ENCODE peak calls at places on chromosome 17, in seven cellular contexts. F is ascending aorta, E is cardiac fibroblast, R is AG04450, O is Caco-2, Y is colonic mucosa, B is epithelial cell of esophagus. V is an unnamed sample.

GRCh38 chr17:70060415-70060814 is 14.6 kb upstream of the KCNJ16 start:
- DNase-seq in F (no peak), E (no peak), R (peak), O (no peak), Y (no peak), B (no peak), V (no peak)

GRCh38 chr17:77391668-77392375 is 251.1 kb downstream of the SEC14L1 start:
- DNase-seq in F (no peak), E (peak), R (peak), O (no peak), Y (peak), B (peak), V (no peak)

GRCh38 chr17:42365136-42365535 is 23.1 kb downstream of the STAT3 start:
- DNase-seq in F (no peak), E (peak), R (no peak), O (no peak), Y (no peak), B (no peak), V (no peak)

GRCh38 chr17:17659340-17659739 is 21.9 kb upstream of the RAI1 start:
- DNase-seq in F (no peak), E (no peak), R (no peak), O (no peak), Y (no peak), B (no peak), V (no peak)

GRCh38 chr17:1709403-1709891 is 730 bp downstream of the TLCD2 start:
- DNase-seq in F (no peak), E (no peak), R (no peak), O (no peak), Y (peak), B (no peak), V (no peak)

GRCh38 chr17:40095944-40096791 is 4.2 kb downstream of the NR1D1 start:
- DNase-seq in F (no peak), E (no peak), R (no peak), O (no peak), Y (peak), B (no peak), V (no peak)

GRCh38 chr17:9273334-9274118 is 252.2 kb downstream of the NTN1 start:
- DNase-seq in F (no peak), E (peak), R (peak), O (no peak), Y (no peak), B (no peak), V (no peak)

GRCh38 chr17:336110-337021 is 16.2 kb downstream of the RPH3AL start:
- DNase-seq in F (no peak), E (no peak), R (no peak), O (peak), Y (peak), B (no peak), V (no peak)

GRCh38 chr17:40451420-40451819 is 8.2 kb downstream of the IGFBP4 start:
- DNase-seq in F (peak), E (peak), R (peak), O (no peak), Y (peak), B (no peak), V (no peak)

GRCh38 chr17:67800495-67800928 is 24.8 kb upstream of the BPTF start:
- DNase-seq in F (peak), E (peak), R (peak), O (peak), Y (peak), B (peak), V (peak)

GRCh38 chr17:44002141-44002848 is 2.1 kb upstream of the NAGS start:
- DNase-seq in F (no peak), E (peak), R (peak), O (no peak), Y (no peak), B (peak), V (no peak)

GRCh38 chr17:3695129-3695722 is 729 bp downstream of the P2RX5 start:
- DNase-seq in F (no peak), E (no peak), R (no peak), O (no peak), Y (no peak), B (no peak), V (no peak)

GRCh38 chr17:5122586-5123342 is 6.9 kb downstream of the USP6 start:
- DNase-seq in F (no peak), E (peak), R (no peak), O (no peak), Y (no peak), B (no peak), V (peak)

GRCh38 chr17:8059131-8059530 is 20.3 kb downstream of the ALOX15B start:
- DNase-seq in F (no peak), E (no peak), R (no peak), O (no peak), Y (no peak), B (no peak), V (no peak)

GRCh38 chr17:76554131-76554530 is 14.3 kb downstream of the PRCD start:
- DNase-seq in F (no peak), E (no peak), R (no peak), O (no peak), Y (no peak), B (no peak), V (no peak)

GRCh38 chr17:9842057-9842758 is 16.5 kb downstream of the GLP2R start:
- DNase-seq in F (no peak), E (peak), R (no peak), O (no peak), Y (peak), B (no peak), V (no peak)

GRCh38 chr17:489758-490329 is 137.2 kb upstream of the RPH3AL start:
- DNase-seq in F (no peak), E (peak), R (no peak), O (no peak), Y (peak), B (peak), V (peak)

GRCh38 chr17:19004601-19005441 is at the start of gene FAM83G:
- DNase-seq in F (peak), E (peak), R (no peak), O (peak), Y (peak), B (peak), V (no peak)

GRCh38 chr17:52754838-52755237 is 596.3 kb upstream of the CA10 start:
- DNase-seq in F (no peak), E (no peak), R (no peak), O (no peak), Y (no peak), B (peak), V (no peak)

GRCh38 chr17:34850023-34850422 is 111.2 kb downstream of the CCT6B start:
- DNase-seq in F (no peak), E (no peak), R (no peak), O (no peak), Y (no peak), B (peak), V (no peak)

GRCh38 chr17:64223931-64224657 is 39.0 kb downstream of the TEX2 start:
- DNase-seq in F (no peak), E (no peak), R (no peak), O (no peak), Y (no peak), B (no peak), V (no peak)

GRCh38 chr17:39612935-39613465 is 5.3 kb upstream of the NEUROD2 start:
- DNase-seq in F (no peak), E (no peak), R (no peak), O (no peak), Y (no peak), B (no peak), V (no peak)

GRCh38 chr17:6435968-6436367 is 1.0 kb upstream of the AIPL1 start:
- DNase-seq in F (no peak), E (peak), R (peak), O (peak), Y (peak), B (peak), V (peak)

GRCh38 chr17:42686520-42687137 is 4.3 kb downstream of the CNTNAP1 start:
- DNase-seq in F (no peak), E (no peak), R (no peak), O (no peak), Y (no peak), B (no peak), V (peak)

GRCh38 chr17:37650419-37651003 is 7.3 kb upstream of the DDX52 start:
- DNase-seq in F (no peak), E (peak), R (no peak), O (peak), Y (peak), B (peak), V (peak)
- TF ChIP-seq CTCF in F (no peak), E (peak), R (peak), O (peak), Y (peak), B (peak), V (peak)

DNA sequence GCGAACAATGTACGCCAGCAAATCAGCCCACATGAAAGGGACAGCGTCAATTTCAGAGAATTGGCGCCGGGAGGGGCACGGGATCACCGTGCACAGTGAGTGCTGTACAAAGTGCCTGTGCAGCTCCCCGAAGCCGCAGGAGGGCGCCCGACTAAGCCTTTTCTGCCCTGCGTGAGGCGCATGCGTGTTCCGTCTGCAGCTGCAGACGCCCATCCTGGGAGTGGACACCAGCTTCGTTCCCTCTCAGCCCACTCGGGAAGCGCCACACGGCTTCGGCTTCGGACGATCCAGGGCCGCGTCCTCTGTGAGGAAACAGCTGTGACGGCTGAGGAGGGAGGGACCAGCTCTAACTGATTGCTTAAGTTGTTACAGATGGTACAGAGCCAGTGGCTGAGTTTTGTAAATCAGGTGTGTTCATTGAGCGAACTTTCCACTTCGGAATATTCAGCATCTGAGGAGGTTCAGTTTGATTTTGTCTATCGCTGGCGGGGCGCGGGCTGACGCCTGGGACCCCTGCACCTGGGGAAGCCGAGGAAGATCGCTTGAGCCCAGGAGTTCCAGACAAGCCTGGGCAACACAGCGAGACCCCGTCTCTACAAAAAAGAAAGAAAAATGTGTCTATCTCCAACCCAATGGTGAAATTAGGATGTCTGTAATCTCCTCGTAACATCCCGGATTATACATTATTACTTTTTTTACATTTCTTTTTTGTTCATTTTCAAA is 15.4 kb upstream of the ZNF287 start:
- DNase-seq in F (peak), E (peak), R (peak), O (peak), Y (peak), B (peak), V (peak)
- TF ChIP-seq CTCF in F (peak), E (peak), R (peak), O (peak), Y (peak), B (peak), V (peak)

DNA sequence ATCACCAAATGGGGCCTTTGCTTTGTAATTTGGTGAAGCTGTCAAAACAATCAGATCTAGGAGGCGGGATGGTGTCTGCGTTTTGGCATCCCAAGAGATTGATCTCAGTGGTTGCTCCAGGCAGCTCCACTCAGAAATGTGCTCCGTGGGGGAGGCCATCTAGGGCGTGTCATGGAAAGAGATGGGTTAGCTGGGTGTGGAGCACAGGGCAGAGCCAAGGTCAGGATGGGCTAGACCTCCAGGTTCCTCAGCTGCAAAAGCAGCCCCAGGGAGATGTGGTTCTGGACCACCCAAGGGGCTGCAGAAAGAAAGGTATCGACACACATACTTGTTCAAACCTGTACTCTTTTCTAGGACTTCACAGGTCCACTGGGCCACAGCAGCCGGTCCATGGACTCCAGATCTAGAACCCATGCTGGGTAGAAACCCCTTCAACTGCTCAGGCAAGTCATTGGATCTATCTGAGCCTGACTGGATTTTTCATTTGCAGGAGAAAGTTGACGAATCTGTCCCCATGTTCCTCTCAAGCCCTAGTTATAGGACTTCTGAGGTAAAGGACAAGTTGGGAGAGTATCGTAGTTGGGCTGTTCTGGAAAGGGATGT is 270.2 kb upstream of the RPL38 start:
- DNase-seq in F (no peak), E (no peak), R (no peak), O (no peak), Y (peak), B (no peak), V (no peak)
- TF ChIP-seq CTCF in F (no peak), E (no peak), R (no peak), O (no peak), Y (no peak), B (no peak), V (no peak)

GRCh38 chr17:36994438-36994837 is 45.7 kb downstream of the AATF start:
- DNase-seq in F (no peak), E (no peak), R (no peak), O (no peak), Y (no peak), B (peak), V (no peak)

GRCh38 chr17:36999475-36999874 is 50.7 kb downstream of the AATF start:
- DNase-seq in F (no peak), E (no peak), R (no peak), O (no peak), Y (no peak), B (no peak), V (no peak)
- TF ChIP-seq CTCF in F (no peak), E (no peak), R (no peak), O (no peak), Y (no peak), B (no peak), V (no peak)

DNA sequence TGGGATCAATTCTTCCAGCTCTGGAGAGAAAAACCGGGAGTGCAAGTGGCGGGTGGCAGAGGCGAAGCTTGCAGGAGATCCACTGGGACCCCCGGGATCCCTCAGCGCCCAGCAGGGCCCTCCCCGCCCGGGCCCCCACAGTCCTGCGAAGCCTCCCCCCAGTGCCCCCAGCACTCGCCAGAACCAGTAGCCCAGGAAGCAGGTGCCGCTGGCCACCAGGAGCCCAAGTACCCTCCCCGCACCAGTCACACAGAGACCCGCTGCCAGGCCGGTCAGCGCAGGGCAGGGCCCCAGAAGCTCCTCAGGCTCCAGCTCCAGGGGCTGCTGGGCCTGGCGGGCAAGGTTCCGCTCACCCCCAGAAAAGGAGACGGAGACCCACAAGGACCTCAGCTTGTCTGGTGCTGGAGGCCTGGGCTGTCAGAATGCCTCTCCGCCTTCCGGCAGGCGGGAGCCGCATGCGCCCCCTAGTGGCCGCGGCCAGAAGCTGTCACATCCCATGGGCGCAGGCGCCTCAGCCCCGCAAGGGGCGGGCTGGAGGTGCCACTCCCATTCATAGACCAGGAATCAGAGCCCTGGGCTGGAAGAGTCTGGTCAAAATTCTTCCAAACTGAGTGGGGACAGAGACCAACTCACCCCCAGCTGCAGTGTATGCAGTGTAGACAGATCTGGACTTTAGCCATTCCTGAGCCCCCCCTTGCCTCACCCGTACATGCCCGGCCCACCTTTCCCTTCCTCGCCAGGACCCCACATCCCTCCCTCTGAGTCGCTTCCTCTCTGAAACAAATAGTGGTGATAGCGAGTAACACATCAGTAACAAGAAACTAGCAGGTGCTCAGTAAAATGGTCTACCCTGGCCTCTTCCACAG is 1002.3 kb downstream of the KCNJ18 start:
- DNase-seq in F (no peak), E (no peak), R (no peak), O (no peak), Y (no peak), B (no peak), V (no peak)
- TF ChIP-seq CTCF in F (no peak), E (peak), R (peak), O (peak), Y (no peak), B (no peak), V (peak)

GRCh38 chr17:45650601-45651000 is 133.5 kb upstream of the CRHR1 start:
- DNase-seq in F (no peak), E (no peak), R (no peak), O (no peak), Y (no peak), B (no peak), V (no peak)
- TF ChIP-seq CTCF in F (no peak), E (no peak), R (no peak), O (no peak), Y (no peak), B (no peak), V (no peak)

DNA sequence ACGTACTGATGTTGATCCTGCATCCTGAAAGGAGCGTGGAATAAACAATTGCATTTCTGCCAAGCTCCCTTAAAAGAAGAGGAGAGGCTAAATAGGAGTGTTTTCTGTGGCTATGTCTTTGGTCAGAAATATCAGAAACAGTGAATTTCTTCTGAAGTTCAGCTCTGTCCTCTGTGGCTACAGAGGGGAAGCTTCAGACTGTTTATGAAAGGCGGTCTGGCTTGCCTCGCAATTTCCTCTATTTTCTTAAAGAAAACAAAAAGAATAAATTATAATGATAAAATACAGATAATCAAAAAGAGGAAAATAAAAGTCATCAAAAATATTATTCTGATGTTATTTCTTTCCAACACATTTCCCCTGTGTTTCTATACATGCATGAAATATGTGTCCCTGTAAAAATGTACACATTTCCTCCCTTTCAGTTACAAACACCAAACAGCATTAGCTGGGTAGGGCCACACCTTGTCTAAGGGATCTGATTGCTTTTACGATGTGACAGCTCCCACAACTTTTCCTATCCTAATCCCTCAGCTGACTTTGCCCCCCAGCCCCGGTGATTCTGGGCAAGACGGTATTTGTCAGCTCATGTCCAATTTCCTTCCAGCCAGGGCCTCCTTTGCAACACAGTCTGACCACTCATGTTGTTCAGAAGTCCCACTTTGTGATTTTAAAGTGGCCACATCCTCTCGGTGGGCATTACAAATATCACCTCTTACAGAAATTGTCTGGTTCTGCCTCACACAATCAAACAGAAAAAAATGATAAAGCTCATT is 439.0 kb downstream of the HS3ST3B1 start:
- DNase-seq in F (no peak), E (no peak), R (no peak), O (no peak), Y (no peak), B (peak), V (no peak)
- TF ChIP-seq CTCF in F (no peak), E (no peak), R (no peak), O (no peak), Y (no peak), B (no peak), V (no peak)

V was measured in glutamatergic neuron.